ENCODE peak calls at places on chromosomes 16 and 17, in ten cellular contexts. D, R, E, O, Q, N, M, Z, T and K are unnamed samples.

GRCh38 chr16:89312598-89313299 is 95.2 kb downstream of the ZNF778 start:
- DNase-seq in E (no peak), Z (no peak), D (no peak), R (no peak), M (no peak), T (no peak), O (no peak), Q (no peak), N (no peak), K (no peak)

GRCh38 chr17:74282587-74283370 is 8.7 kb downstream of the DNAI2 start:
- DNase-seq in M (no peak), O (no peak), Z (no peak), N (peak), E (no peak), R (no peak), Q (no peak), T (no peak), D (no peak), K (no peak)

GRCh38 chr17:33200116-33200515 is 93.0 kb downstream of the ASIC2 start:
- DNase-seq in Q (no peak), E (no peak), M (no peak), T (no peak), O (no peak), N (no peak), Z (no peak), D (no peak), R (no peak), K (peak)

GRCh38 chr16:30853758-30854157 is 40.1 kb downstream of the BCL7C start:
- DNase-seq in Z (no peak), R (no peak), E (no peak), D (no peak), N (no peak), M (no peak), Q (no peak), O (no peak), T (no peak), K (peak)

GRCh38 chr17:17702821-17703607 is 21.8 kb downstream of the RAI1 start:
- DNase-seq in Q (no peak), E (no peak), O (no peak), N (no peak), M (no peak), R (no peak), Z (no peak), D (no peak), T (peak), K (no peak)

GRCh38 chr16:81610144-81610842 is 165.7 kb downstream of the CMIP start:
- DNase-seq in Q (no peak), D (peak), E (no peak), Z (no peak), R (no peak), M (no peak), T (peak), O (no peak), N (no peak), K (peak)

GRCh38 chr16:666572-666971 is 1.4 kb upstream of the RHOT2 start:
- DNase-seq in N (no peak), O (no peak), T (no peak), R (no peak), Q (no peak), D (no peak), Z (no peak), E (no peak), M (no peak), K (no peak)

GRCh38 chr16:73071131-73071940 is 23.4 kb upstream of the ZFHX3 start:
- DNase-seq in Q (no peak), E (peak), R (no peak), N (no peak), D (no peak), Z (no peak), T (peak), O (peak), M (no peak), K (no peak)

GRCh38 chr16:21608647-21609328 is 9.4 kb downstream of the METTL9 start:
- DNase-seq in R (no peak), Q (no peak), M (no peak), Z (no peak), E (peak), N (no peak), D (no peak), O (no peak), T (no peak), K (no peak)

GRCh38 chr17:55601874-55602364 is 90.7 kb upstream of the SMIM36 start:
- DNase-seq in N (peak), R (no peak), M (no peak), E (peak), O (no peak), Q (no peak), D (no peak), T (peak), Z (peak), K (peak)

GRCh38 chr16:19132898-19133297 is 19.1 kb downstream of the ITPRIPL2 start:
- DNase-seq in O (no peak), N (no peak), E (no peak), T (no peak), M (no peak), R (no peak), Z (peak), D (no peak), Q (no peak), K (no peak)

GRCh38 chr17:9225305-9226101 is 204.2 kb downstream of the NTN1 start:
- DNase-seq in T (peak), N (no peak), Q (no peak), R (no peak), D (no peak), M (no peak), Z (no peak), O (no peak), E (peak), K (no peak)

GRCh38 chr17:72662827-72663190 is 429.7 kb downstream of the SLC39A11 start:
- DNase-seq in M (no peak), D (no peak), T (no peak), E (no peak), R (no peak), Q (no peak), Z (no peak), O (no peak), N (no peak), K (no peak)